ENCODE peak calls at places on chromosomes 13 and 19, in nine cellular contexts. P is CD8-positive, alpha-beta memory T cell; Q is skeletal muscle cell; U is thoracic aorta; M is fibroblast of pulmonary artery; H is BJ; S is right cardiac atrium; F is adipocyte; E is retinal pigment epithelial cell. L is an unnamed sample.

GRCh38 chr13:36904219-36904618 is 15.8 kb downstream of the SMAD9 start:
- DNase-seq in P (no peak), Q (no peak), U (no peak), M (no peak), H (no peak), S (no peak), F (no peak), E (no peak), L (no peak)

GRCh38 chr19:11446652-11447301 is 11.3 kb downstream of the PRKCSH start:
- DNase-seq in P (peak), Q (no peak), U (no peak), M (peak), H (no peak), S (peak), F (peak), E (no peak), L (no peak)

GRCh38 chr19:54949412-54949811 is 2.1 kb upstream of the NLRP7 start:
- DNase-seq in P (no peak), Q (no peak), U (no peak), M (no peak), H (no peak), S (no peak), F (no peak), E (no peak), L (no peak)

GRCh38 chr19:50794778-50795664 is 4.8 kb downstream of the ACP4 start:
- DNase-seq in P (no peak), Q (no peak), U (no peak), M (no peak), H (no peak), S (no peak), F (no peak), E (no peak), L (no peak)

GRCh38 chr13:51665456-51665855 is 81.2 kb downstream of the WDFY2 start:
- DNase-seq in P (no peak), Q (no peak), U (no peak), M (no peak), H (no peak), S (no peak), F (no peak), E (no peak), L (no peak)

GRCh38 chr13:65965496-65965895 is 1264.6 kb downstream of the PCDH9 start:
- DNase-seq in P (no peak), Q (peak), U (no peak), M (peak), H (no peak), S (no peak), F (peak), E (no peak), L (no peak)

GRCh38 chr19:49767967-49768581 is 1.3 kb downstream of the AP2A1 start:
- DNase-seq in P (no peak), Q (no peak), U (no peak), M (no peak), H (no peak), S (peak), F (peak), E (no peak), L (no peak)

GRCh38 chr13:41411536-41411935 is 45.8 kb upstream of the RGCC start:
- DNase-seq in P (no peak), Q (peak), U (no peak), M (peak), H (peak), S (no peak), F (peak), E (no peak), L (no peak)

GRCh38 chr13:77599351-77599750 is 63.8 kb downstream of the SCEL start:
- DNase-seq in P (no peak), Q (no peak), U (no peak), M (no peak), H (no peak), S (no peak), F (no peak), E (no peak), L (no peak)

GRCh38 chr19:13082192-13083007 is 20.3 kb downstream of the LYL1 start:
- DNase-seq in P (no peak), Q (no peak), U (no peak), M (peak), H (no peak), S (peak), F (peak), E (no peak), L (no peak)
- H3K4me3 ChIP-seq in P (no peak), Q (no peak), U (no peak), M (no peak), H (no peak), S (no peak), F (no peak), E (no peak), L (no peak)

GRCh38 chr19:1162404-1163282 is 11.4 kb downstream of the SBNO2 start:
- DNase-seq in P (no peak), Q (no peak), U (no peak), M (no peak), H (no peak), S (peak), F (no peak), E (no peak), L (no peak)
- H3K4me3 ChIP-seq in P (no peak), Q (no peak), U (no peak), M (no peak), H (no peak), S (no peak), F (no peak), E (no peak), L (no peak)

DNA sequence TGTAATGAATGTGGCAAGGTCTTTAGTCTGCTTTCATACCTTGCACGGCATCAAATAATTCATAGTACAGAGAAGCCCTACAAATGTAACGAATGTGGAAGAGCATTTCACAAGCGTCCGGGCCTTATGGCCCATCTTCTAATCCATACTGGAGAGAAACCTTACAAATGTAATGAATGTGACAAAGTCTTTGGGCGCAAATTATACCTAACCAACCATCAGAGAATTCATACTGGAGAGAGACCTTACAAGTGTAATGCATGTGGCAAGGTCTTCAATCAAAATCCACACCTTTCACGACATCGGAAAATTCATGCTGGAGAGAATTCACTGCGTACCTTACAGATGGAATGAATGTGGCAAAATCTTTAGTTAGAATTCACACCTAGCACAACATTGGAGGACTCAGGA is 3.3 kb upstream of the ZNF880 start:
- DNase-seq in P (no peak), Q (no peak), U (no peak), M (no peak), H (no peak), S (no peak), F (no peak), E (no peak), L (no peak)
- H3K4me3 ChIP-seq in P (no peak), Q (no peak), U (no peak), M (no peak), H (no peak), S (no peak), F (peak), E (no peak), L (no peak)

GRCh38 chr13:34155931-34156607 is 338.1 kb downstream of the RFC3 start:
- DNase-seq in P (no peak), Q (no peak), U (no peak), M (peak), H (peak), S (no peak), F (peak), E (peak), L (no peak)

GRCh38 chr13:34153428-34154180 is 335.7 kb downstream of the RFC3 start:
- DNase-seq in P (no peak), Q (no peak), U (no peak), M (peak), H (no peak), S (no peak), F (no peak), E (peak), L (no peak)

GRCh38 chr13:34152996-34153395 is 335.0 kb downstream of the RFC3 start:
- DNase-seq in P (no peak), Q (no peak), U (no peak), M (no peak), H (no peak), S (no peak), F (no peak), E (no peak), L (no peak)

GRCh38 chr13:34159946-34160345 is 342.0 kb downstream of the RFC3 start:
- DNase-seq in P (no peak), Q (no peak), U (no peak), M (no peak), H (no peak), S (no peak), F (no peak), E (no peak), L (no peak)

DNA sequence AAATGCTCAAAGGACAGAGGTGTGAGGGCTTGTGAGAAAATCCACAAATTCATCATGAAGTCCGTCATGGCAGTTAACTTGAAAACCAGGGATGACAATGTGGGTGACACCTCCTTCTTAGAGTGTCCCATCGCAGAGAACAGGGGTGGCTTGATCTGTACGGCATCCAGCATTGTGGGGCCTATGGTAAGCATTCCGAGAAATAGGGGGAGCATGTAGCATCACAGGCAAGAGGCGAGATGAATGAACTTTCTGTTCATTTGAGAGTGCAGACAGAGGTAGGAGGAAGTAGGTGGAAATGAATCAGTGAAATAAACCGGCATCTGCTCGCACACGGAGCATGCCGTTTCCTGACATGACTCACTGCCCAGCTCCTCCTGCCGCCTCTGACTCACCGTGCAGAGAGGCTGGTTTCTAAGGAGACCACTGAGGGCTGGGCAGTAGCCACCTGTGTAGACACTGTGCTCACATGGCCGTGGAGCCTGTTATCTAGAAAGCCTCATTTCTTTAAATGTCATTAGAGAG is 339.0 kb downstream of the RFC3 start:
- DNase-seq in P (no peak), Q (peak), U (peak), M (peak), H (peak), S (peak), F (peak), E (peak), L (no peak)
- H3K4me3 ChIP-seq in P (no peak), Q (no peak), U (peak), M (peak), H (no peak), S (no peak), F (no peak), E (no peak), L (no peak)

DNA sequence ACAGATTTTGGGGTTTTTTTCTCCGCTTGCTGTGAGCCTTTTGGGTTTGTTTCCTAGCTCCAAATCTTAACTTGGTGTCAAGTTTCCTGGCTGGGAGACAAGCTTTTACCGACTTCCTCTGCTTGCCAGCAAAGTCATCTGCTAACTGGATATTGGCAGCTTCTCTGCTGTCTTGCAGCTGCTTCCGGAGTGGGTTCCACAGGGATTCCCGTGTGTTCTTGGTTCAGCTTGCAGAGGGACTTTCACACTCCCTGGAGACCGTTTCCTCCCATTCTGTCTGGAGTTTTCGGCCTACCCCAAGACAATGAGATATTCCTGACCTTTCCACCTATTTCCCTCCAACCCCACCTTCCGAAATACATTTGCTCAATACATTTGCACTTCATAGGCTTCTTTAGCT is 2.2 kb upstream of the COLGALT1 start:
- DNase-seq in P (no peak), Q (peak), U (no peak), M (peak), H (peak), S (peak), F (peak), E (no peak), L (peak)
- H3K4me3 ChIP-seq in P (no peak), Q (no peak), U (no peak), M (no peak), H (no peak), S (no peak), F (peak), E (no peak), L (no peak)

GRCh38 chr13:98972059-98972458 is 5.8 kb downstream of the DOCK9 start:
- DNase-seq in P (no peak), Q (no peak), U (no peak), M (no peak), H (no peak), S (no peak), F (no peak), E (no peak), L (no peak)
- H3K4me3 ChIP-seq in P (no peak), Q (no peak), U (no peak), M (no peak), H (no peak), S (no peak), F (no peak), E (no peak), L (no peak)

GRCh38 chr13:113669231-113669870 is 2.3 kb downstream of the GRK1 start:
- DNase-seq in P (no peak), Q (no peak), U (no peak), M (no peak), H (no peak), S (peak), F (no peak), E (no peak), L (no peak)

GRCh38 chr13:113669871-113670341 is 2.9 kb downstream of the GRK1 start:
- DNase-seq in P (no peak), Q (no peak), U (no peak), M (no peak), H (no peak), S (peak), F (no peak), E (no peak), L (no peak)

GRCh38 chr13:113670541-113670940 is 3.5 kb downstream of the GRK1 start:
- DNase-seq in P (no peak), Q (no peak), U (no peak), M (no peak), H (no peak), S (peak), F (no peak), E (no peak), L (no peak)

GRCh38 chr13:113672002-113672651 is 5.1 kb downstream of the GRK1 start:
- DNase-seq in P (no peak), Q (no peak), U (no peak), M (no peak), H (no peak), S (peak), F (no peak), E (no peak), L (no peak)

DNA sequence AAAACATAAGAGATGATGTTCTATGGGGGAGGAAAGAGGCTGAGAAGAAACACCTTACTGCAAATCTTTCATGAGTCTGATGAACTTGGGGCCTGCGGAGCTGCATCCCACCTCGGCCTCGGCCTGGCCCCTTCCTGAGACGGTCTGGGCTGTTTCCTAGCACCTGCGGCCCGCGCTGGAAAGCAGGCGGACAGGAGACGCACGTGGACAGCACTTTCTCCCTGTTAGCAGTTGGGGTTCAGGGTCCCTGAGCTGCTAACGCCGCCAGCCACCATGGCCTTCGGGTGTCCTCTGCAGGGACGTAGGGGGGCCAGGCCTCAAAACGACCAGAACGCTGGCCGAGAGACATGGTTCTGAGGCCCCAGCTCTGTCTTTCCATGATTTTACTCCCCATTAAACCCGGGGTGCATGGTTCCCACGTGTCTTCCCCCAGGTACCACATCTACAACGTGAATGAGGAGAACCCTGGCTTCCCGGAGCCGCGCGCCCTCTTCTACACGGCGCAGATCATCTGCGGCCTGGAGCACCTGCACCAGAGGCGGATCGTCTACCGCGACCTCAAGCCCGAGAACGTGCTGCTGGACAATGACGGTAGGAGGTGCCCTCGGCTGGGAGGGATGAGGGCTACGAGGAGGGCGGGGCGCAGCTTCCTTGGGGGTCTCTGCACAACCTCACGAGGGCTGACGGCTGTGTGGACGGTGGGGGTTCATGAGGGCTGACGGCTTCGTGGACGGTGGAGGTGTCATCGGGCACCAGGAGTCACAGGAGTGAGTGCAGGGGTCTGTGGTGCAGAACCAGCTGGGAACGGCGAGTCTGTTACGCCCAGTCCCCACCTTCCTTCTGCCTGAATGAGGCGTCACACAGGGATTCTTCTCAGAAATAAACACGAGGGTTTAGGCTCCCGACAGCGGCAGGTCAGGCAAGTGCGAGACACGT is 4.3 kb downstream of the GRK1 start:
- DNase-seq in P (no peak), Q (no peak), U (no peak), M (no peak), H (no peak), S (peak), F (no peak), E (no peak), L (no peak)
- H3K4me3 ChIP-seq in P (no peak), Q (no peak), U (no peak), M (no peak), H (no peak), S (no peak), F (no peak), E (no peak), L (no peak)

L was measured in LNCaP clone FGC.